ENCODE peak calls at places on chromosomes 11 and 22, in ten cellular contexts. One of them, this sample, is unnamed.

GRCh38 chr11:120953230-120953558 is 70.7 kb upstream of the TBCEL start:
- DNase-seq in hepatocyte: no peak
- DNase-seq in astrocyte of the spinal cord: no peak
- DNase-seq in heart left ventricle: peak; percentile 19
- DNase-seq in mucosa of descending colon: no peak
- DNase-seq in astrocyte of the cerebellum: no peak
- DNase-seq in ovary: no peak
- DNase-seq in epithelial cell of esophagus: no peak
- DNase-seq in left ventricle myocardium inferior: no peak
- DNase-seq in tibial artery: no peak
- DNase-seq in this sample: no peak

GRCh38 chr11:87463486-87464102 is 425.9 kb downstream of the TMEM135 start:
- DNase-seq in tibial artery: no peak
- DNase-seq in left ventricle myocardium inferior: no peak
- DNase-seq in mucosa of descending colon: no peak
- DNase-seq in astrocyte of the cerebellum: no peak
- DNase-seq in ovary: no peak
- DNase-seq in heart left ventricle: no peak
- DNase-seq in astrocyte of the spinal cord: peak; percentile 13
- DNase-seq in epithelial cell of esophagus: peak; percentile 80
- DNase-seq in hepatocyte: peak; percentile 47
- DNase-seq in this sample: peak; percentile 21

GRCh38 chr11:33329705-33330329 is 72.6 kb downstream of the HIPK3 start:
- DNase-seq in tibial artery: no peak
- DNase-seq in astrocyte of the cerebellum: peak; percentile 66
- DNase-seq in mucosa of descending colon: no peak
- DNase-seq in left ventricle myocardium inferior: no peak
- DNase-seq in hepatocyte: peak; percentile 69
- DNase-seq in epithelial cell of esophagus: peak; percentile 77
- DNase-seq in ovary: peak; percentile 45
- DNase-seq in astrocyte of the spinal cord: peak; percentile 73
- DNase-seq in heart left ventricle: peak; percentile 40
- DNase-seq in this sample: peak; percentile 86

GRCh38 chr11:109791337-109791736 is 301.9 kb upstream of the ZC3H12C start:
- DNase-seq in heart left ventricle: no peak
- DNase-seq in epithelial cell of esophagus: no peak
- DNase-seq in astrocyte of the spinal cord: no peak
- DNase-seq in tibial artery: no peak
- DNase-seq in left ventricle myocardium inferior: no peak
- DNase-seq in astrocyte of the cerebellum: no peak
- DNase-seq in mucosa of descending colon: no peak
- DNase-seq in hepatocyte: no peak
- DNase-seq in ovary: no peak
- DNase-seq in this sample: no peak

GRCh38 chr22:49749885-49750510 is 77.7 kb downstream of the BRD1 start:
- DNase-seq in left ventricle myocardium inferior: no peak
- DNase-seq in ovary: no peak
- DNase-seq in astrocyte of the cerebellum: no peak
- DNase-seq in tibial artery: no peak
- DNase-seq in astrocyte of the spinal cord: no peak
- DNase-seq in mucosa of descending colon: no peak
- DNase-seq in epithelial cell of esophagus: no peak
- DNase-seq in hepatocyte: no peak
- DNase-seq in heart left ventricle: no peak
- DNase-seq in this sample: no peak

GRCh38 chr22:19918332-19919106 is 23.1 kb upstream of the COMT start:
- DNase-seq in ovary: no peak
- DNase-seq in mucosa of descending colon: no peak
- DNase-seq in hepatocyte: no peak
- DNase-seq in left ventricle myocardium inferior: no peak
- DNase-seq in tibial artery: no peak
- DNase-seq in astrocyte of the spinal cord: no peak
- DNase-seq in epithelial cell of esophagus: no peak
- DNase-seq in heart left ventricle: no peak
- DNase-seq in astrocyte of the cerebellum: no peak
- DNase-seq in this sample: no peak

GRCh38 chr22:43811777-43812148 is 342 bp downstream of the EFCAB6 start:
- DNase-seq in hepatocyte: peak; percentile 55
- DNase-seq in ovary: peak; percentile 33
- DNase-seq in tibial artery: no peak
- DNase-seq in epithelial cell of esophagus: peak; percentile 68
- DNase-seq in heart left ventricle: no peak
- DNase-seq in mucosa of descending colon: no peak
- DNase-seq in astrocyte of the spinal cord: no peak
- DNase-seq in astrocyte of the cerebellum: no peak
- DNase-seq in left ventricle myocardium inferior: no peak
- DNase-seq in this sample: peak; percentile 67

GRCh38 chr22:19897726-19898515 is 43.2 kb upstream of the GNB1L start:
- DNase-seq in astrocyte of the cerebellum: no peak
- DNase-seq in epithelial cell of esophagus: no peak
- DNase-seq in tibial artery: no peak
- DNase-seq in mucosa of descending colon: no peak
- DNase-seq in heart left ventricle: no peak
- DNase-seq in left ventricle myocardium inferior: no peak
- DNase-seq in hepatocyte: no peak
- DNase-seq in ovary: no peak
- DNase-seq in astrocyte of the spinal cord: no peak
- DNase-seq in this sample: no peak

GRCh38 chr11:69438286-69438920 is 43.1 kb upstream of the LINC01488 start:
- DNase-seq in tibial artery: no peak
- DNase-seq in heart left ventricle: no peak
- DNase-seq in ovary: no peak
- DNase-seq in astrocyte of the cerebellum: no peak
- DNase-seq in epithelial cell of esophagus: no peak
- DNase-seq in hepatocyte: no peak
- DNase-seq in astrocyte of the spinal cord: no peak
- DNase-seq in mucosa of descending colon: no peak
- DNase-seq in left ventricle myocardium inferior: no peak
- DNase-seq in this sample: no peak

GRCh38 chr11:69436041-69436982 is 45.2 kb upstream of the LINC01488 start:
- DNase-seq in epithelial cell of esophagus: no peak
- DNase-seq in astrocyte of the cerebellum: no peak
- DNase-seq in hepatocyte: no peak
- DNase-seq in heart left ventricle: no peak
- DNase-seq in ovary: no peak
- DNase-seq in left ventricle myocardium inferior: no peak
- DNase-seq in mucosa of descending colon: peak; percentile 11
- DNase-seq in astrocyte of the spinal cord: no peak
- DNase-seq in tibial artery: no peak
- DNase-seq in this sample: no peak

GRCh38 chr11:69437876-69438205 is 43.6 kb upstream of the LINC01488 start:
- DNase-seq in hepatocyte: no peak
- DNase-seq in epithelial cell of esophagus: no peak
- DNase-seq in mucosa of descending colon: no peak
- DNase-seq in astrocyte of the cerebellum: no peak
- DNase-seq in astrocyte of the spinal cord: no peak
- DNase-seq in left ventricle myocardium inferior: no peak
- DNase-seq in ovary: no peak
- DNase-seq in heart left ventricle: no peak
- DNase-seq in tibial artery: no peak
- DNase-seq in this sample: no peak

GRCh38 chr11:69435161-69435990 is 46.1 kb upstream of the LINC01488 start:
- DNase-seq in heart left ventricle: no peak
- DNase-seq in mucosa of descending colon: peak; percentile 18
- DNase-seq in ovary: no peak
- DNase-seq in tibial artery: no peak
- DNase-seq in hepatocyte: no peak
- DNase-seq in epithelial cell of esophagus: peak; percentile 17
- DNase-seq in astrocyte of the cerebellum: no peak
- DNase-seq in left ventricle myocardium inferior: no peak
- DNase-seq in astrocyte of the spinal cord: no peak
- DNase-seq in this sample: no peak

DNA sequence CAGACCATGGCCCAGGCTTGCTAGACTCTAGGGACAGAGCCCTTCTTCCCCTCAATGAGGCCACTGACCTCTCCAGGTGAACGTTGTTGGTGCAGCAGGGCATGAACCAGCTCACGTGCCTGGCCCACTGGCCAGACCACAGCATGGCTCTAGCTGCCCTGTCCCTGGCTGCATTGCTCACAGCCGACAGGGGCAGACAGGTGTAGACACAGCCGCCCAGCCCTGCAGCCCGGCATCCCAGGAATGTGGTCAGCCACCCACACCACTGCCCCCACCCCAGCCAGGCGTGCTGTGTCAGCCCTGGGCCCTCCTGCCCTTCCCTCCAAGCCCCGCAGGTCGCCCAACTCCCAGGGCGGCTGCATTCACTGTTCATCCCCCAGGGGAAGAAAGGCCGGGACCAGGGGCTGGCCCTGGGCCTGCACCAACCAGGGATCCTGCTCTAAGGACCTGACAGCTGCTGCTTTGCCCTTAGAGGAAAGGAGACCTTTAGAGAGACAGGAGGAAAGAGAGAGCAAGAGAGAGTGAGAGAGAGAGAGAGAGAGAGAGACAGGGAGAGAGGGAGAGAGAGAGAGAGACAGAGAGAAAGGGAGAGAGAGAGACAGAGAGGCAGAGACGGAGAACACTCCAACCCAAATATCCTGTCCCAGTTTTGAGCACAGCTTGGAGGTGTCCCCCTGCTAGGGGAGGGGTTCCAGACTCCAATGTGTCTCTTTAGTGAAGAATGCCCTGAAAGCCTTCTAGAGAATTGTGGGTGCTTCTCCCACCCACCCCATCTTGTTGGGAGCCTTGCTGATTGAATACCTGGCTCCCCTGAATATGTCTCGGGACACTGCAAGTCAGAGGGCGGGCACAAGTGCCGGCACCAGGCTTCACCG is 44.2 kb upstream of the LINC01488 start:
- DNase-seq in left ventricle myocardium inferior: no peak
- DNase-seq in ovary: no peak
- DNase-seq in astrocyte of the spinal cord: peak; percentile 29
- DNase-seq in heart left ventricle: no peak
- DNase-seq in epithelial cell of esophagus: peak; percentile 69
- DNase-seq in mucosa of descending colon: no peak
- DNase-seq in astrocyte of the cerebellum: no peak
- DNase-seq in hepatocyte: peak; percentile 81
- DNase-seq in tibial artery: no peak
- DNase-seq in this sample: no peak
- TF ChIP-seq CTCF in left ventricle myocardium inferior: no peak
- TF ChIP-seq CTCF in ovary: no peak
- TF ChIP-seq CTCF in astrocyte of the spinal cord: no peak
- TF ChIP-seq CTCF in heart left ventricle: no peak
- TF ChIP-seq CTCF in epithelial cell of esophagus: no peak
- TF ChIP-seq CTCF in mucosa of descending colon: no peak
- TF ChIP-seq CTCF in astrocyte of the cerebellum: no peak
- TF ChIP-seq CTCF in hepatocyte: no peak
- TF ChIP-seq CTCF in tibial artery: no peak
- TF ChIP-seq CTCF in this sample: no peak

GRCh38 chr11:11483622-11484021 is 130.6 kb upstream of the CSNK2A3 start:
- DNase-seq in hepatocyte: no peak
- DNase-seq in heart left ventricle: no peak
- DNase-seq in epithelial cell of esophagus: no peak
- DNase-seq in tibial artery: no peak
- DNase-seq in astrocyte of the cerebellum: no peak
- DNase-seq in left ventricle myocardium inferior: no peak
- DNase-seq in astrocyte of the spinal cord: no peak
- DNase-seq in ovary: no peak
- DNase-seq in mucosa of descending colon: no peak
- DNase-seq in this sample: no peak

GRCh38 chr11:11482726-11483125 is 129.7 kb upstream of the CSNK2A3 start:
- DNase-seq in heart left ventricle: no peak
- DNase-seq in left ventricle myocardium inferior: no peak
- DNase-seq in tibial artery: no peak
- DNase-seq in mucosa of descending colon: no peak
- DNase-seq in hepatocyte: no peak
- DNase-seq in ovary: no peak
- DNase-seq in astrocyte of the cerebellum: no peak
- DNase-seq in epithelial cell of esophagus: no peak
- DNase-seq in astrocyte of the spinal cord: no peak
- DNase-seq in this sample: no peak

GRCh38 chr11:11478687-11479086 is 125.6 kb upstream of the CSNK2A3 start:
- DNase-seq in heart left ventricle: no peak
- DNase-seq in astrocyte of the spinal cord: no peak
- DNase-seq in mucosa of descending colon: no peak
- DNase-seq in epithelial cell of esophagus: no peak
- DNase-seq in astrocyte of the cerebellum: no peak
- DNase-seq in ovary: no peak
- DNase-seq in hepatocyte: no peak
- DNase-seq in tibial artery: no peak
- DNase-seq in left ventricle myocardium inferior: no peak
- DNase-seq in this sample: no peak

GRCh38 chr11:11480951-11481350 is 127.9 kb upstream of the CSNK2A3 start:
- DNase-seq in heart left ventricle: no peak
- DNase-seq in left ventricle myocardium inferior: no peak
- DNase-seq in astrocyte of the cerebellum: no peak
- DNase-seq in tibial artery: no peak
- DNase-seq in mucosa of descending colon: no peak
- DNase-seq in epithelial cell of esophagus: no peak
- DNase-seq in astrocyte of the spinal cord: no peak
- DNase-seq in ovary: no peak
- DNase-seq in hepatocyte: no peak
- DNase-seq in this sample: no peak

DNA sequence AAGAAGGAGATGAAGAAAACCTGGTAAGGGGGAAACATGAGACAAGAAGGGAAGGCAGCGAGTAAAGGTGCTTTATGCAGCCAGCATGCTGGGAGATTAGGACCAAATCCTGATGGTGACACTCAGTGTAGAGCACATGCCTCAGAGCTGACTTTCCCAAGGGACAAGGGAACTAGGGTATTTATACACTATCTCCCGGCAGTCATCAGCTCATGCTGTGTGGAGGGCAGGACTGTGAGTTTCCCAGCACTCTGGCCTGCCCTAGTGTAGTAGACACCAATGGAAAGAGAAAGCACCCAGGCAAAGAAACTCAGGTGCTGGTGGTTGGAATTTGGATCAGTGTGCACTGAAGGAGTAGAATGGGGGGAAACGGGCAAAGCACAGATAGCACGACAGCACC is 128.3 kb upstream of the CSNK2A3 start:
- DNase-seq in astrocyte of the spinal cord: no peak
- DNase-seq in tibial artery: no peak
- DNase-seq in heart left ventricle: peak; percentile 45
- DNase-seq in ovary: no peak
- DNase-seq in epithelial cell of esophagus: no peak
- DNase-seq in hepatocyte: no peak
- DNase-seq in left ventricle myocardium inferior: peak; percentile 29
- DNase-seq in mucosa of descending colon: no peak
- DNase-seq in astrocyte of the cerebellum: no peak
- DNase-seq in this sample: no peak
- H3K4me3 ChIP-seq in astrocyte of the spinal cord: no peak overlapping the region
- H3K4me3 ChIP-seq in tibial artery: no peak overlapping the region
- H3K4me3 ChIP-seq in heart left ventricle: no peak overlapping the region
- H3K4me3 ChIP-seq in ovary: no peak overlapping the region
- H3K4me3 ChIP-seq in epithelial cell of esophagus: no peak overlapping the region
- H3K4me3 ChIP-seq in hepatocyte: no peak overlapping the region
- H3K4me3 ChIP-seq in left ventricle myocardium inferior: no peak overlapping the region
- H3K4me3 ChIP-seq in mucosa of descending colon: no peak overlapping the region
- H3K4me3 ChIP-seq in astrocyte of the cerebellum: no peak overlapping the region
- H3K4me3 ChIP-seq in this sample: no peak overlapping the region

DNA sequence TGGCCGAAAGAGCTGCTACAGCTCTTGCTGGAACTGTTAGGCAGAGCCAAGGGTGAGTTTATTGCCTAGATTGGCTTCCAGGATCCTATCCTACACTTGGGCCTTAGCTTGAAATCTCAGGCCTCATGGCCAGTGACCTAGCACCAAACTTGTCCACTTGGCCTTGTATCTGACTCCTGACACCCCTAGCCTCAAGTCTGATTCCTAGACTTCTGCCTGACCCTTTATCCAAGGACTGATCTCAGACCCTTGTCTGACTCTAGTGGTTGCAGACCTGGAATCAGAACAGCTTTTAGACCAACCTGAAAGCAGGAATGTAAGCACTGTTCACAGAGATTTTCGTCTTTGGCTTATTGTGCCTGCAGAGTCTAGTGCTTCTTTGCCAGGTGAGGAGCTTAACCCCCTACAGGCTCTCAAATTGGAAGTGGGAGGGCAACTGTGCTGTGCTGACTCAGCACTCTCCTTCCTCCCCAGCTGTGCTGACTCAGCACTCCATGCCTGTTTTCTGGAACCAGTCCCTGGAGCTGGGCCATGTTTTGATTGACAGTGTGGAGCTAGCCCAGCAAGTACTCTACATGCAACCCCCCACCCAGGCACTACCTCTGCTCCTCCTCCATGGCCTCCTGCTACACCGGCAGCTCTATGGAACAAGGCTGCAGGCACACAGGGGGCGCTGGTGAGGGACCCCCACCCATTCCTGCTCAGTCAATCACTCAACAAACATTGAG is 35.1 kb downstream of the RRP8 start:
- DNase-seq in epithelial cell of esophagus: peak; percentile 65
- DNase-seq in mucosa of descending colon: no peak
- DNase-seq in left ventricle myocardium inferior: peak; percentile 51
- DNase-seq in astrocyte of the spinal cord: peak; percentile 73
- DNase-seq in ovary: no peak
- DNase-seq in hepatocyte: peak; percentile 65
- DNase-seq in tibial artery: no peak
- DNase-seq in heart left ventricle: peak; percentile 63
- DNase-seq in astrocyte of the cerebellum: peak; percentile 60
- DNase-seq in this sample: peak; percentile 86
- TF ChIP-seq CTCF in epithelial cell of esophagus: no peak
- TF ChIP-seq CTCF in mucosa of descending colon: no peak
- TF ChIP-seq CTCF in left ventricle myocardium inferior: no peak
- TF ChIP-seq CTCF in astrocyte of the spinal cord: peak; percentile 15
- TF ChIP-seq CTCF in ovary: no peak
- TF ChIP-seq CTCF in hepatocyte: no peak
- TF ChIP-seq CTCF in tibial artery: no peak
- TF ChIP-seq CTCF in heart left ventricle: no peak
- TF ChIP-seq CTCF in astrocyte of the cerebellum: no peak
- TF ChIP-seq CTCF in this sample: peak; percentile 19

GRCh38 chr22:18146389-18146753 is 3.6 kb upstream of the USP18 start:
- DNase-seq in heart left ventricle: no peak
- DNase-seq in left ventricle myocardium inferior: no peak
- DNase-seq in mucosa of descending colon: no peak
- DNase-seq in tibial artery: no peak
- DNase-seq in astrocyte of the cerebellum: no peak
- DNase-seq in hepatocyte: no peak
- DNase-seq in ovary: no peak
- DNase-seq in epithelial cell of esophagus: no peak
- DNase-seq in astrocyte of the spinal cord: no peak
- DNase-seq in this sample: no peak

GRCh38 chr22:18152519-18152918 is 2.5 kb downstream of the USP18 start:
- DNase-seq in hepatocyte: no peak
- DNase-seq in heart left ventricle: no peak
- DNase-seq in mucosa of descending colon: no peak
- DNase-seq in epithelial cell of esophagus: no peak
- DNase-seq in left ventricle myocardium inferior: no peak
- DNase-seq in astrocyte of the cerebellum: no peak
- DNase-seq in tibial artery: no peak
- DNase-seq in ovary: no peak
- DNase-seq in astrocyte of the spinal cord: no peak
- DNase-seq in this sample: no peak

GRCh38 chr22:18147791-18148507 is 2.0 kb upstream of the USP18 start:
- DNase-seq in heart left ventricle: no peak
- DNase-seq in astrocyte of the spinal cord: no peak
- DNase-seq in mucosa of descending colon: no peak
- DNase-seq in epithelial cell of esophagus: no peak
- DNase-seq in astrocyte of the cerebellum: no peak
- DNase-seq in hepatocyte: no peak
- DNase-seq in ovary: no peak
- DNase-seq in left ventricle myocardium inferior: no peak
- DNase-seq in tibial artery: no peak
- DNase-seq in this sample: no peak

GRCh38 chr22:18145676-18146388 is 4.1 kb upstream of the USP18 start:
- DNase-seq in hepatocyte: no peak
- DNase-seq in tibial artery: no peak
- DNase-seq in left ventricle myocardium inferior: no peak
- DNase-seq in epithelial cell of esophagus: no peak
- DNase-seq in ovary: no peak
- DNase-seq in mucosa of descending colon: no peak
- DNase-seq in astrocyte of the spinal cord: no peak
- DNase-seq in astrocyte of the cerebellum: no peak
- DNase-seq in heart left ventricle: no peak
- DNase-seq in this sample: no peak

DNA sequence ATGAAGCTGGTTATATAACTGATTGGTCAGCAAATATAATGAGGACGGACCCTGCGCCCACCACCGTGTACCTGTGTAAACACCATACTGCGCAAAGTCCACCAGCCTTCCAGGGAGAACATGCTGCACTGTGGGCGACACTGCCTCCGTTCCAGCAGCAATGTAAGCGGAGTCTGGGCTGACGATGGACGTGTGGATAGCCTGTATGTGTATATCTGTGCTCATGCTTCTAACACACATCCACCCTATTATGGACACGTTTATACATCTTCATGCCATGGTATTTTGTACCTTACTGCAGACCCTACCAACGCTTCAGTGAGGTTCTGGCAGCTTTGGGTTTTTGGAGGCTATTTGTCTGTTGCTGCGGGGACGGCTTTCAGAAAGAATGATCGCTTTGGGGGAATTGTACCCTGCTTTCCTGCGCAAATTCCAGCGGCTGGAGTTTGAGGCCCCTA is 1.4 kb upstream of the USP18 start:
- DNase-seq in mucosa of descending colon: no peak
- DNase-seq in astrocyte of the cerebellum: no peak
- DNase-seq in ovary: no peak
- DNase-seq in hepatocyte: peak; percentile 19
- DNase-seq in left ventricle myocardium inferior: no peak
- DNase-seq in tibial artery: no peak
- DNase-seq in heart left ventricle: no peak
- DNase-seq in epithelial cell of esophagus: no peak
- DNase-seq in astrocyte of the spinal cord: no peak
- DNase-seq in this sample: no peak
- H3K4me3 ChIP-seq in mucosa of descending colon: no peak overlapping the region
- H3K4me3 ChIP-seq in astrocyte of the cerebellum: no peak overlapping the region
- H3K4me3 ChIP-seq in ovary: no peak overlapping the region
- H3K4me3 ChIP-seq in hepatocyte: no peak overlapping the region
- H3K4me3 ChIP-seq in left ventricle myocardium inferior: no peak overlapping the region
- H3K4me3 ChIP-seq in tibial artery: peak overlapping the region; percentile 62
- H3K4me3 ChIP-seq in heart left ventricle: no peak overlapping the region
- H3K4me3 ChIP-seq in epithelial cell of esophagus: no peak overlapping the region
- H3K4me3 ChIP-seq in astrocyte of the spinal cord: no peak overlapping the region
- H3K4me3 ChIP-seq in this sample: no peak overlapping the region